ENCODE peak calls at places on chromosomes 7 and 10, in nine cellular contexts. W is progenitor cell of endocrine pancreas, I is skeletal muscle cell, Y is astrocyte of the spinal cord, A is IMR-90, O is GM06990, M is foreskin keratinocyte, Z is hypothalamus, C is NCI-H1694. R is an unnamed sample.

GRCh38 chr7:18444856-18445255 is 50.7 kb upstream of the HDAC9 start:
- DNase-seq in W (no peak), I (no peak), Y (no peak), A (no peak), O (no peak), M (no peak), Z (no peak), C (no peak), R (no peak)

GRCh38 chr7:43492906-43493305 is 90.0 kb upstream of the STK17A start:
- DNase-seq in W (no peak), I (no peak), Y (no peak), A (no peak), O (no peak), M (no peak), Z (no peak), C (no peak), R (no peak)

GRCh38 chr7:155340721-155341120 is 43.0 kb downstream of the INSIG1 start:
- DNase-seq in W (no peak), I (no peak), Y (no peak), A (no peak), O (no peak), M (no peak), Z (no peak), C (no peak), R (no peak)

GRCh38 chr7:135386776-135387175 is 123.1 kb downstream of the CNOT4 start:
- DNase-seq in W (no peak), I (no peak), Y (peak), A (no peak), O (no peak), M (no peak), Z (no peak), C (no peak), R (no peak)

GRCh38 chr10:21042536-21042935 is 145.4 kb upstream of the NEBL start:
- DNase-seq in W (no peak), I (no peak), Y (peak), A (no peak), O (no peak), M (no peak), Z (no peak), C (no peak), R (no peak)

GRCh38 chr7:141268614-141269013 is 194.8 kb downstream of the TMEM178B start:
- DNase-seq in W (no peak), I (no peak), Y (no peak), A (no peak), O (no peak), M (no peak), Z (no peak), C (no peak), R (no peak)

GRCh38 chr10:122112625-122113160 is 123.7 kb downstream of the TACC2 start:
- DNase-seq in W (peak), I (peak), Y (peak), A (peak), O (no peak), M (peak), Z (peak), C (no peak), R (no peak)

GRCh38 chr10:101001225-101002035 is 1.8 kb downstream of the LZTS2 start:
- DNase-seq in W (no peak), I (peak), Y (peak), A (peak), O (no peak), M (no peak), Z (peak), C (no peak), R (no peak)

GRCh38 chr10:124476043-124476725 is 14.6 kb downstream of the LHPP start:
- DNase-seq in W (no peak), I (no peak), Y (no peak), A (no peak), O (no peak), M (no peak), Z (no peak), C (no peak), R (no peak)

GRCh38 chr7:141685285-141686035 is 16.5 kb downstream of the DENND11 start:
- DNase-seq in W (no peak), I (no peak), Y (peak), A (no peak), O (no peak), M (no peak), Z (peak), C (peak), R (peak)

GRCh38 chr7:68694656-68695055 is 903.6 kb upstream of the AUTS2 start:
- DNase-seq in W (no peak), I (no peak), Y (peak), A (no peak), O (no peak), M (no peak), Z (no peak), C (no peak), R (no peak)

GRCh38 chr10:49606981-49607535 is 3.1 kb upstream of the SLC18A3 start:
- DNase-seq in W (peak), I (peak), Y (peak), A (peak), O (peak), M (no peak), Z (no peak), C (no peak), R (no peak)

GRCh38 chr10:82266438-82266837 is 391.4 kb downstream of the NRG3 start:
- DNase-seq in W (no peak), I (peak), Y (peak), A (no peak), O (no peak), M (no peak), Z (no peak), C (no peak), R (no peak)

GRCh38 chr10:74855027-74855426 is 28.6 kb downstream of the KAT6B start:
- DNase-seq in W (no peak), I (no peak), Y (no peak), A (no peak), O (peak), M (no peak), Z (no peak), C (no peak), R (peak)

GRCh38 chr10:98388086-98388655 is 26.8 kb downstream of the PYROXD2 start:
- DNase-seq in W (no peak), I (no peak), Y (no peak), A (no peak), O (no peak), M (no peak), Z (no peak), C (no peak), R (no peak)

GRCh38 chr7:832292-832967 is at the start of gene SUN1:
- DNase-seq in W (no peak), I (no peak), Y (peak), A (peak), O (no peak), M (peak), Z (no peak), C (no peak), R (no peak)

GRCh38 chr10:27865221-27865635 is 119.6 kb upstream of the MKX start:
- DNase-seq in W (no peak), I (no peak), Y (peak), A (peak), O (no peak), M (peak), Z (no peak), C (no peak), R (no peak)

GRCh38 chr7:97733276-97734206 is 1.7 kb downstream of the TAC1 start:
- DNase-seq in W (no peak), I (no peak), Y (no peak), A (no peak), O (no peak), M (no peak), Z (no peak), C (no peak), R (no peak)

GRCh38 chr10:25725917-25726716 is 207.9 kb upstream of the MYO3A start:
- DNase-seq in W (no peak), I (peak), Y (peak), A (peak), O (no peak), M (peak), Z (no peak), C (peak), R (peak)

GRCh38 chr10:124592101-124592500 is 130.5 kb downstream of the LHPP start:
- DNase-seq in W (no peak), I (no peak), Y (no peak), A (no peak), O (no peak), M (no peak), Z (no peak), C (no peak), R (no peak)

GRCh38 chr10:110353244-110354119 is 48.8 kb upstream of the SMNDC1 start:
- DNase-seq in W (no peak), I (peak), Y (peak), A (peak), O (no peak), M (peak), Z (no peak), C (no peak), R (peak)

GRCh38 chr7:75776295-75776971 is 4.4 kb upstream of the CCL26 start:
- DNase-seq in W (no peak), I (peak), Y (peak), A (peak), O (no peak), M (peak), Z (no peak), C (peak), R (peak)

GRCh38 chr7:122166708-122167107 is 22.7 kb upstream of the AASS start:
- DNase-seq in W (no peak), I (no peak), Y (peak), A (peak), O (no peak), M (peak), Z (no peak), C (no peak), R (no peak)

GRCh38 chr7:133815677-133816210 is 311.4 kb upstream of the LRGUK start:
- DNase-seq in W (no peak), I (peak), Y (peak), A (peak), O (no peak), M (no peak), Z (no peak), C (no peak), R (no peak)

GRCh38 chr10:67815571-67816059 is 22.4 kb downstream of the DNAJC12 start:
- DNase-seq in W (no peak), I (no peak), Y (peak), A (peak), O (no peak), M (no peak), Z (no peak), C (no peak), R (no peak)

GRCh38 chr10:13717936-13718772 is 131.4 kb downstream of the PRPF18 start:
- DNase-seq in W (peak), I (peak), Y (peak), A (peak), O (peak), M (peak), Z (peak), C (peak), R (peak)

GRCh38 chr10:86025509-86025908 is 341.1 kb downstream of the GRID1 start:
- DNase-seq in W (no peak), I (no peak), Y (no peak), A (no peak), O (no peak), M (no peak), Z (no peak), C (no peak), R (no peak)

GRCh38 chr10:89837173-89838001 is 136.0 kb downstream of the KIF20B start:
- DNase-seq in W (no peak), I (no peak), Y (peak), A (peak), O (peak), M (no peak), Z (no peak), C (no peak), R (peak)

GRCh38 chr10:90363799-90364483 is 493.9 kb downstream of the HTR7 start:
- DNase-seq in W (no peak), I (no peak), Y (no peak), A (no peak), O (no peak), M (no peak), Z (no peak), C (no peak), R (no peak)

GRCh38 chr7:47557986-47558670 is 23.8 kb downstream of the TNS3 start:
- DNase-seq in W (no peak), I (no peak), Y (no peak), A (no peak), O (no peak), M (peak), Z (no peak), C (no peak), R (no peak)

GRCh38 chr10:49558194-49558593 is 19.3 kb upstream of the ERCC6 start:
- DNase-seq in W (no peak), I (no peak), Y (no peak), A (no peak), O (no peak), M (no peak), Z (no peak), C (no peak), R (no peak)